ENCODE peak calls at places on chromosomes 3 and 15, in nine cellular contexts. S is K562; U is Calu3; K is osteocyte; Q is cardiac fibroblast; I is colonic mucosa; B is T follicular helper cell; X is stimulated activated CD4-positive, alpha-beta T cell treated with anti-CD3 and anti-CD28 coated beads, TNF-alpha, amount 100 ng/mL, for 4 hours; P is GM06990. Y is an unnamed sample.

GRCh38 chr15:83365370-83365938 is 81.0 kb upstream of the BNC1 start:
- DNase-seq in S (no peak), U (no peak), K (no peak), Q (peak; percentile 66), I (no peak), B (no peak), X (no peak), P (no peak), Y (no peak)

GRCh38 chr3:104635872-104636580 is 730.7 kb upstream of the ALCAM start:
- DNase-seq in S (no peak), U (no peak), K (no peak), Q (no peak), I (no peak), B (no peak), X (no peak), P (no peak), Y (no peak)

GRCh38 chr15:62307551-62307950 is 142.5 kb upstream of the C2CD4B start:
- DNase-seq in S (no peak), U (no peak), K (no peak), Q (peak; percentile 74), I (no peak), B (no peak), X (no peak), P (no peak), Y (no peak)

GRCh38 chr3:16449369-16449768 is 64.1 kb downstream of the RFTN1 start:
- DNase-seq in S (no peak), U (no peak), K (no peak), Q (no peak), I (no peak), B (no peak), X (no peak), P (no peak), Y (no peak)

GRCh38 chr3:181741428-181741827 is 29.7 kb downstream of the SOX2 start:
- DNase-seq in S (no peak), U (no peak), K (no peak), Q (no peak), I (no peak), B (no peak), X (no peak), P (no peak), Y (no peak)

GRCh38 chr3:146882206-146882605 is 277.1 kb upstream of the PLSCR5 start:
- DNase-seq in S (no peak), U (no peak), K (no peak), Q (no peak), I (no peak), B (no peak), X (no peak), P (no peak), Y (no peak)

GRCh38 chr15:42378011-42378410 is 18.7 kb downstream of the CAPN3 start:
- DNase-seq in S (no peak), U (no peak), K (no peak), Q (no peak), I (no peak), B (no peak), X (no peak), P (no peak), Y (no peak)

GRCh38 chr15:31457631-31458526 is 131.2 kb downstream of the KLF13 start:
- DNase-seq in S (no peak), U (no peak), K (peak; percentile 70), Q (peak; percentile 68), I (no peak), B (no peak), X (no peak), P (no peak), Y (no peak)

GRCh38 chr15:51861557-51862350 is 32.3 kb downstream of the TMOD3 start:
- DNase-seq in S (no peak), U (no peak), K (no peak), Q (no peak), I (no peak), B (peak; percentile 63), X (peak; percentile 30), P (no peak), Y (no peak)

GRCh38 chr3:189340680-189341460 is 169.1 kb downstream of the TPRG1 start:
- DNase-seq in S (peak; percentile 2), U (peak; percentile 44), K (no peak), Q (no peak), I (peak; percentile 26), B (no peak), X (no peak), P (no peak), Y (no peak)

GRCh38 chr3:135891121-135891520 is 74.4 kb upstream of the PPP2R3A start:
- DNase-seq in S (no peak), U (no peak), K (no peak), Q (peak; percentile 30), I (no peak), B (no peak), X (no peak), P (no peak), Y (no peak)

GRCh38 chr3:46866720-46867549 is 3.7 kb upstream of the MYL3 start:
- DNase-seq in S (peak; percentile 80), U (peak; percentile 83), K (peak; percentile 90), Q (peak; percentile 59), I (peak; percentile 84), B (peak; percentile 68), X (peak; percentile 66), P (no peak), Y (peak; percentile 80)